ENCODE peak calls at places on chromosomes 13 and 19, in nine cellular contexts. H, Y, G, Q, M, C, I, O and A are unnamed samples.

GRCh38 chr13:112573710-112574109 is 14.2 kb downstream of the TUBGCP3 start:
- DNase-seq in H (no peak), Y (no peak), G (no peak), Q (no peak), M (no peak), C (no peak), I (no peak), O (no peak), A (no peak)

GRCh38 chr19:34962945-34963530 is 991 bp downstream of the ZNF792 start:
- DNase-seq in H (no peak), Y (no peak), G (peak), Q (peak), M (no peak), C (no peak), I (no peak), O (no peak), A (no peak)

GRCh38 chr13:88329066-88329465 is 657.9 kb downstream of the SLITRK5 start:
- DNase-seq in H (no peak), Y (no peak), G (no peak), Q (no peak), M (no peak), C (no peak), I (no peak), O (no peak), A (no peak)

GRCh38 chr13:89514534-89515312 is 1832.8 kb upstream of the MIR17HG start:
- DNase-seq in H (no peak), Y (no peak), G (no peak), Q (no peak), M (no peak), C (no peak), I (peak), O (no peak), A (no peak)

GRCh38 chr13:76293346-76293745 is 592.9 kb downstream of the KCTD12 start:
- DNase-seq in H (peak), Y (no peak), G (no peak), Q (no peak), M (no peak), C (no peak), I (peak), O (no peak), A (peak)

GRCh38 chr13:101773062-101773461 is 320.6 kb downstream of the ITGBL1 start:
- DNase-seq in H (no peak), Y (no peak), G (no peak), Q (no peak), M (no peak), C (no peak), I (no peak), O (no peak), A (no peak)

GRCh38 chr13:31860002-31860401 is 120.7 kb downstream of the RXFP2 start:
- DNase-seq in H (no peak), Y (no peak), G (no peak), Q (no peak), M (no peak), C (no peak), I (no peak), O (no peak), A (no peak)

GRCh38 chr13:94858856-94859811 is 146.8 kb upstream of the SOX21 start:
- DNase-seq in H (peak), Y (no peak), G (peak), Q (peak), M (peak), C (no peak), I (no peak), O (no peak), A (peak)

GRCh38 chr19:44005968-44006367 is 3.2 kb downstream of the ZNF230 start:
- DNase-seq in H (no peak), Y (no peak), G (no peak), Q (no peak), M (no peak), C (no peak), I (no peak), O (no peak), A (no peak)

GRCh38 chr13:43094901-43095300 is 71.5 kb downstream of the DNAJC15 start:
- DNase-seq in H (no peak), Y (no peak), G (no peak), Q (no peak), M (no peak), C (no peak), I (no peak), O (no peak), A (no peak)

GRCh38 chr13:65339236-65339635 is 1890.9 kb downstream of the PCDH9 start:
- DNase-seq in H (no peak), Y (no peak), G (no peak), Q (no peak), M (no peak), C (no peak), I (no peak), O (no peak), A (no peak)

GRCh38 chr13:113147206-113147605 is 11.2 kb upstream of the PROZ start:
- DNase-seq in H (no peak), Y (no peak), G (no peak), Q (no peak), M (no peak), C (no peak), I (no peak), O (no peak), A (no peak)

GRCh38 chr13:44449999-44450821 is 76.6 kb downstream of the SERP2 start:
- DNase-seq in H (no peak), Y (no peak), G (no peak), Q (no peak), M (no peak), C (no peak), I (no peak), O (no peak), A (no peak)

GRCh38 chr13:110628477-110628793 is 13.1 kb downstream of the NAXD start:
- DNase-seq in H (no peak), Y (no peak), G (no peak), Q (no peak), M (no peak), C (no peak), I (no peak), O (no peak), A (no peak)

GRCh38 chr19:900302-901111 is 7.2 kb downstream of the RNU6-9 start:
- DNase-seq in H (no peak), Y (no peak), G (no peak), Q (peak), M (no peak), C (peak), I (no peak), O (no peak), A (no peak)

GRCh38 chr19:27777726-27778125 is 1435.2 kb downstream of the UQCRFS1 start:
- DNase-seq in H (no peak), Y (no peak), G (no peak), Q (no peak), M (no peak), C (no peak), I (no peak), O (no peak), A (no peak)

GRCh38 chr19:58406818-58407657 is 1.4 kb upstream of the ZNF584 start:
- DNase-seq in H (no peak), Y (no peak), G (no peak), Q (no peak), M (no peak), C (no peak), I (no peak), O (no peak), A (no peak)

GRCh38 chr13:110553417-110553816 is 8.1 kb downstream of the RAB20 start:
- DNase-seq in H (no peak), Y (no peak), G (no peak), Q (no peak), M (no peak), C (no peak), I (no peak), O (no peak), A (no peak)